ENCODE peak calls at places on chromosomes 6 and 20, in six cellular contexts. One of them, this sample, is unnamed.

GRCh38 chr6:134253681-134254080 is 64.2 kb downstream of the SGK1 start:
- DNase-seq in T-helper 1 cell: no peak
- DNase-seq in activated CD4-positive, alpha-beta T cell treated with anti-CD3 and anti-CD28 coated beads, Interleukin-2, amount 50 U/mL, for 4 hours: no peak
- DNase-seq in RKO: no peak
- DNase-seq in substantia nigra: peak
- DNase-seq in MCF 10A: no peak
- DNase-seq in this sample: no peak

GRCh38 chr6:34496103-34496685 is 30.3 kb downstream of the PACSIN1 start:
- DNase-seq in activated CD4-positive, alpha-beta T cell treated with anti-CD3 and anti-CD28 coated beads, Interleukin-2, amount 50 U/mL, for 4 hours: no peak
- DNase-seq in MCF 10A: no peak
- DNase-seq in RKO: no peak
- DNase-seq in T-helper 1 cell: no peak
- DNase-seq in substantia nigra: no peak
- DNase-seq in this sample: no peak

GRCh38 chr20:39631557-39631956 is 669.4 kb downstream of the DHX35 start:
- DNase-seq in substantia nigra: no peak
- DNase-seq in activated CD4-positive, alpha-beta T cell treated with anti-CD3 and anti-CD28 coated beads, Interleukin-2, amount 50 U/mL, for 4 hours: no peak
- DNase-seq in RKO: peak
- DNase-seq in T-helper 1 cell: no peak
- DNase-seq in MCF 10A: peak
- DNase-seq in this sample: no peak

GRCh38 chr6:109082178-109082577 is 12.5 kb downstream of the SESN1 start:
- DNase-seq in T-helper 1 cell: no peak
- DNase-seq in RKO: peak
- DNase-seq in activated CD4-positive, alpha-beta T cell treated with anti-CD3 and anti-CD28 coated beads, Interleukin-2, amount 50 U/mL, for 4 hours: no peak
- DNase-seq in MCF 10A: peak
- DNase-seq in substantia nigra: no peak
- DNase-seq in this sample: no peak

GRCh38 chr6:30810813-30811329 is 66.5 kb upstream of the IER3 start:
- DNase-seq in substantia nigra: no peak
- DNase-seq in RKO: no peak
- DNase-seq in T-helper 1 cell: peak
- DNase-seq in activated CD4-positive, alpha-beta T cell treated with anti-CD3 and anti-CD28 coated beads, Interleukin-2, amount 50 U/mL, for 4 hours: peak
- DNase-seq in MCF 10A: peak
- DNase-seq in this sample: no peak

GRCh38 chr6:13767121-13767794 is 47.1 kb downstream of the MCUR1 start:
- DNase-seq in MCF 10A: no peak
- DNase-seq in RKO: no peak
- DNase-seq in activated CD4-positive, alpha-beta T cell treated with anti-CD3 and anti-CD28 coated beads, Interleukin-2, amount 50 U/mL, for 4 hours: peak
- DNase-seq in T-helper 1 cell: no peak
- DNase-seq in substantia nigra: peak
- DNase-seq in this sample: peak

GRCh38 chr20:23445596-23446217 is 6.2 kb downstream of the CSTL1 start:
- DNase-seq in MCF 10A: peak
- DNase-seq in T-helper 1 cell: no peak
- DNase-seq in activated CD4-positive, alpha-beta T cell treated with anti-CD3 and anti-CD28 coated beads, Interleukin-2, amount 50 U/mL, for 4 hours: no peak
- DNase-seq in RKO: peak
- DNase-seq in substantia nigra: no peak
- DNase-seq in this sample: no peak

GRCh38 chr6:76876922-76877553 is 586.3 kb downstream of the HTR1B start:
- DNase-seq in MCF 10A: no peak
- DNase-seq in RKO: no peak
- DNase-seq in substantia nigra: no peak
- DNase-seq in activated CD4-positive, alpha-beta T cell treated with anti-CD3 and anti-CD28 coated beads, Interleukin-2, amount 50 U/mL, for 4 hours: no peak
- DNase-seq in T-helper 1 cell: no peak
- DNase-seq in this sample: no peak

GRCh38 chr6:26232950-26233607 is 131.9 kb upstream of the BTN3A2 start:
- DNase-seq in T-helper 1 cell: peak
- DNase-seq in MCF 10A: no peak
- DNase-seq in activated CD4-positive, alpha-beta T cell treated with anti-CD3 and anti-CD28 coated beads, Interleukin-2, amount 50 U/mL, for 4 hours: no peak
- DNase-seq in RKO: no peak
- DNase-seq in substantia nigra: no peak
- DNase-seq in this sample: no peak

GRCh38 chr6:17297261-17298080 is 16.3 kb downstream of the RBM24 start:
- DNase-seq in T-helper 1 cell: no peak
- DNase-seq in RKO: no peak
- DNase-seq in activated CD4-positive, alpha-beta T cell treated with anti-CD3 and anti-CD28 coated beads, Interleukin-2, amount 50 U/mL, for 4 hours: no peak
- DNase-seq in MCF 10A: no peak
- DNase-seq in substantia nigra: no peak
- DNase-seq in this sample: no peak

GRCh38 chr6:151044465-151045441 is 179.3 kb downstream of the MTHFD1L start:
- DNase-seq in RKO: no peak
- DNase-seq in MCF 10A: no peak
- DNase-seq in activated CD4-positive, alpha-beta T cell treated with anti-CD3 and anti-CD28 coated beads, Interleukin-2, amount 50 U/mL, for 4 hours: no peak
- DNase-seq in substantia nigra: no peak
- DNase-seq in T-helper 1 cell: no peak
- DNase-seq in this sample: no peak

GRCh38 chr6:41615311-41615710 is 23.0 kb upstream of the MDFI start:
- DNase-seq in T-helper 1 cell: no peak
- DNase-seq in activated CD4-positive, alpha-beta T cell treated with anti-CD3 and anti-CD28 coated beads, Interleukin-2, amount 50 U/mL, for 4 hours: no peak
- DNase-seq in RKO: no peak
- DNase-seq in substantia nigra: no peak
- DNase-seq in MCF 10A: no peak
- DNase-seq in this sample: no peak

GRCh38 chr20:63071541-63072181 is 64.9 kb upstream of the BHLHE23 start:
- DNase-seq in substantia nigra: no peak
- DNase-seq in T-helper 1 cell: no peak
- DNase-seq in MCF 10A: peak
- DNase-seq in activated CD4-positive, alpha-beta T cell treated with anti-CD3 and anti-CD28 coated beads, Interleukin-2, amount 50 U/mL, for 4 hours: no peak
- DNase-seq in RKO: peak
- DNase-seq in this sample: no peak

GRCh38 chr6:141118991-141119390 is 1013.7 kb upstream of the GJE1 start:
- DNase-seq in RKO: no peak
- DNase-seq in T-helper 1 cell: no peak
- DNase-seq in substantia nigra: no peak
- DNase-seq in activated CD4-positive, alpha-beta T cell treated with anti-CD3 and anti-CD28 coated beads, Interleukin-2, amount 50 U/mL, for 4 hours: no peak
- DNase-seq in MCF 10A: no peak
- DNase-seq in this sample: no peak

GRCh38 chr6:35647400-35647799 is 41.3 kb downstream of the FKBP5 start:
- DNase-seq in substantia nigra: no peak
- DNase-seq in RKO: no peak
- DNase-seq in MCF 10A: no peak
- DNase-seq in T-helper 1 cell: no peak
- DNase-seq in activated CD4-positive, alpha-beta T cell treated with anti-CD3 and anti-CD28 coated beads, Interleukin-2, amount 50 U/mL, for 4 hours: no peak
- DNase-seq in this sample: no peak

GRCh38 chr6:44219053-44219814 is 2.5 kb downstream of the MYMX start:
- DNase-seq in MCF 10A: no peak
- DNase-seq in T-helper 1 cell: no peak
- DNase-seq in substantia nigra: peak
- DNase-seq in RKO: peak
- DNase-seq in activated CD4-positive, alpha-beta T cell treated with anti-CD3 and anti-CD28 coated beads, Interleukin-2, amount 50 U/mL, for 4 hours: no peak
- DNase-seq in this sample: peak

GRCh38 chr20:53739799-53740785 is 146.5 kb upstream of the ZNF217 start:
- DNase-seq in T-helper 1 cell: peak
- DNase-seq in substantia nigra: no peak
- DNase-seq in activated CD4-positive, alpha-beta T cell treated with anti-CD3 and anti-CD28 coated beads, Interleukin-2, amount 50 U/mL, for 4 hours: no peak
- DNase-seq in RKO: no peak
- DNase-seq in MCF 10A: no peak
- DNase-seq in this sample: no peak

GRCh38 chr6:133715270-133715669 is 173.6 kb upstream of the TCF21 start:
- DNase-seq in RKO: no peak
- DNase-seq in activated CD4-positive, alpha-beta T cell treated with anti-CD3 and anti-CD28 coated beads, Interleukin-2, amount 50 U/mL, for 4 hours: no peak
- DNase-seq in T-helper 1 cell: peak
- DNase-seq in substantia nigra: no peak
- DNase-seq in MCF 10A: no peak
- DNase-seq in this sample: no peak

GRCh38 chr6:26555505-26556262 is 17.5 kb downstream of the HMGN4 start:
- DNase-seq in T-helper 1 cell: no peak
- DNase-seq in substantia nigra: no peak
- DNase-seq in MCF 10A: no peak
- DNase-seq in RKO: peak
- DNase-seq in activated CD4-positive, alpha-beta T cell treated with anti-CD3 and anti-CD28 coated beads, Interleukin-2, amount 50 U/mL, for 4 hours: no peak
- DNase-seq in this sample: no peak

GRCh38 chr6:146410851-146411595 is 132.6 kb upstream of the RAB32 start:
- DNase-seq in MCF 10A: peak
- DNase-seq in substantia nigra: no peak
- DNase-seq in T-helper 1 cell: no peak
- DNase-seq in activated CD4-positive, alpha-beta T cell treated with anti-CD3 and anti-CD28 coated beads, Interleukin-2, amount 50 U/mL, for 4 hours: no peak
- DNase-seq in RKO: no peak
- DNase-seq in this sample: no peak

GRCh38 chr6:41791984-41792383 is 4.5 kb downstream of the TOMM6 start:
- DNase-seq in activated CD4-positive, alpha-beta T cell treated with anti-CD3 and anti-CD28 coated beads, Interleukin-2, amount 50 U/mL, for 4 hours: no peak
- DNase-seq in substantia nigra: no peak
- DNase-seq in RKO: no peak
- DNase-seq in T-helper 1 cell: no peak
- DNase-seq in MCF 10A: no peak
- DNase-seq in this sample: no peak

GRCh38 chr6:10949579-10950490 is 63.0 kb downstream of the SYCP2L start:
- DNase-seq in T-helper 1 cell: no peak
- DNase-seq in RKO: no peak
- DNase-seq in MCF 10A: no peak
- DNase-seq in substantia nigra: no peak
- DNase-seq in activated CD4-positive, alpha-beta T cell treated with anti-CD3 and anti-CD28 coated beads, Interleukin-2, amount 50 U/mL, for 4 hours: no peak
- DNase-seq in this sample: no peak

GRCh38 chr6:159615923-159616322 is 77.1 kb downstream of the SOD2 start:
- DNase-seq in substantia nigra: no peak
- DNase-seq in RKO: no peak
- DNase-seq in MCF 10A: no peak
- DNase-seq in T-helper 1 cell: no peak
- DNase-seq in activated CD4-positive, alpha-beta T cell treated with anti-CD3 and anti-CD28 coated beads, Interleukin-2, amount 50 U/mL, for 4 hours: no peak
- DNase-seq in this sample: no peak

GRCh38 chr6:166626177-166627038 is 643 bp downstream of the RPS6KA2 start:
- DNase-seq in T-helper 1 cell: peak
- DNase-seq in activated CD4-positive, alpha-beta T cell treated with anti-CD3 and anti-CD28 coated beads, Interleukin-2, amount 50 U/mL, for 4 hours: no peak
- DNase-seq in MCF 10A: peak
- DNase-seq in substantia nigra: no peak
- DNase-seq in RKO: no peak
- DNase-seq in this sample: no peak

GRCh38 chr6:37314803-37315515 is 38.8 kb upstream of the RNF8 start:
- DNase-seq in substantia nigra: peak
- DNase-seq in T-helper 1 cell: peak
- DNase-seq in MCF 10A: peak
- DNase-seq in activated CD4-positive, alpha-beta T cell treated with anti-CD3 and anti-CD28 coated beads, Interleukin-2, amount 50 U/mL, for 4 hours: peak
- DNase-seq in RKO: no peak
- DNase-seq in this sample: no peak

GRCh38 chr6:61755739-61756138 is 530.3 kb downstream of the KHDRBS2 start:
- DNase-seq in substantia nigra: no peak
- DNase-seq in activated CD4-positive, alpha-beta T cell treated with anti-CD3 and anti-CD28 coated beads, Interleukin-2, amount 50 U/mL, for 4 hours: no peak
- DNase-seq in RKO: no peak
- DNase-seq in MCF 10A: no peak
- DNase-seq in T-helper 1 cell: no peak
- DNase-seq in this sample: no peak

GRCh38 chr6:136288566-136289326 is 900 bp downstream of the BCLAF1 start:
- DNase-seq in RKO: peak
- DNase-seq in substantia nigra: peak
- DNase-seq in activated CD4-positive, alpha-beta T cell treated with anti-CD3 and anti-CD28 coated beads, Interleukin-2, amount 50 U/mL, for 4 hours: peak
- DNase-seq in T-helper 1 cell: peak
- DNase-seq in MCF 10A: peak
- DNase-seq in this sample: peak

GRCh38 chr6:45187841-45188240 is 140.3 kb upstream of the RUNX2 start:
- DNase-seq in RKO: peak
- DNase-seq in T-helper 1 cell: no peak
- DNase-seq in MCF 10A: peak
- DNase-seq in substantia nigra: no peak
- DNase-seq in activated CD4-positive, alpha-beta T cell treated with anti-CD3 and anti-CD28 coated beads, Interleukin-2, amount 50 U/mL, for 4 hours: no peak
- DNase-seq in this sample: no peak

GRCh38 chr6:107329063-107329462 is 130.3 kb downstream of the PDSS2 start:
- DNase-seq in activated CD4-positive, alpha-beta T cell treated with anti-CD3 and anti-CD28 coated beads, Interleukin-2, amount 50 U/mL, for 4 hours: no peak
- DNase-seq in T-helper 1 cell: no peak
- DNase-seq in RKO: no peak
- DNase-seq in substantia nigra: no peak
- DNase-seq in MCF 10A: no peak
- DNase-seq in this sample: no peak

GRCh38 chr6:44662461-44663121 is 275.1 kb downstream of the CDC5L start:
- DNase-seq in T-helper 1 cell: no peak
- DNase-seq in activated CD4-positive, alpha-beta T cell treated with anti-CD3 and anti-CD28 coated beads, Interleukin-2, amount 50 U/mL, for 4 hours: no peak
- DNase-seq in RKO: no peak
- DNase-seq in MCF 10A: no peak
- DNase-seq in substantia nigra: no peak
- DNase-seq in this sample: no peak

GRCh38 chr6:31180500-31180899 is 10.0 kb upstream of the POU5F1 start:
- DNase-seq in T-helper 1 cell: peak
- DNase-seq in RKO: no peak
- DNase-seq in activated CD4-positive, alpha-beta T cell treated with anti-CD3 and anti-CD28 coated beads, Interleukin-2, amount 50 U/mL, for 4 hours: peak
- DNase-seq in substantia nigra: peak
- DNase-seq in MCF 10A: no peak
- DNase-seq in this sample: peak